ENCODE peak calls at places on chromosomes 7 and 10, in seven cellular contexts. P is Calu3, Z is MCF 10A, W is coronary artery, O is cardiac muscle cell, V is spleen, E is mammary epithelial cell. U is an unnamed sample.

GRCh38 chr7:88276605-88277153 is 30.0 kb downstream of the STEAP4 start:
- DNase-seq in P (no peak), Z (no peak), W (no peak), O (no peak), V (no peak), E (no peak), U (no peak)

GRCh38 chr7:27704407-27705199 is 35.4 kb upstream of the TAX1BP1 start:
- DNase-seq in P (no peak), Z (no peak), W (no peak), O (peak), V (no peak), E (no peak), U (no peak)

GRCh38 chr7:134832367-134832766 is 52.9 kb downstream of the CALD1 start:
- DNase-seq in P (no peak), Z (no peak), W (no peak), O (no peak), V (no peak), E (no peak), U (no peak)

GRCh38 chr7:90625562-90625961 is 29.4 kb downstream of the CDK14 start:
- DNase-seq in P (peak), Z (peak), W (no peak), O (peak), V (no peak), E (no peak), U (no peak)

GRCh38 chr7:37445800-37446199 is 2.9 kb downstream of the ELMO1 start:
- DNase-seq in P (no peak), Z (no peak), W (no peak), O (peak), V (no peak), E (no peak), U (no peak)

GRCh38 chr10:132142396-132143161 is 44.2 kb upstream of the DPYSL4 start:
- DNase-seq in P (peak), Z (peak), W (no peak), O (peak), V (peak), E (peak), U (peak)

GRCh38 chr10:12667006-12667405 is 317.7 kb downstream of the CAMK1D start:
- DNase-seq in P (no peak), Z (no peak), W (no peak), O (no peak), V (no peak), E (no peak), U (no peak)

GRCh38 chr10:104353325-104354048 is at the start of gene CFAP58:
- DNase-seq in P (peak), Z (peak), W (peak), O (peak), V (peak), E (peak), U (peak)

DNA sequence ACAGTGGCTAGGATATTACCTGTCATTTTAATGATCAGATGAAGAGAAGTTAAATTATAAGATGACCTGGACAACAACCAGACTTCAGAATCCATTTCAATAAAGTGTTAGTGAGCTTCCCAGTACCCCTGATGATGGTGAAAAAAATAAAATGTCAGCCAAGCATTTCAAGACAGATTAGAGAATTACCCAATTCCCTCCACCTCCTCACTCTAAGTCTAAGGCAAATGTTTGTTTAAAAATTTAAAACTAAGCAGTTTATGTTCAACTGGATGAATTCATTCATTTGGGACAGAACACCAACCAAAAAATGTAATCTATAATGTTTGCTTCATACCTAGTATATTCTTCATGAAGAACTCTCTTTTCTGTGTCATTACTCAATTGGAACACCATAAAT is 325.8 kb upstream of the BMPER start:
- DNase-seq in P (no peak), Z (no peak), W (no peak), O (no peak), V (no peak), E (no peak), U (no peak)
- TF ChIP-seq CTCF in P (no peak), Z (no peak), W (no peak), O (no peak), V (no peak), E (no peak), U (no peak)

GRCh38 chr7:130275826-130276291 is 9.2 kb downstream of the CPA2 start:
- DNase-seq in P (no peak), Z (peak), W (no peak), O (no peak), V (no peak), E (peak), U (no peak)

GRCh38 chr7:130274983-130275649 is 8.5 kb downstream of the CPA2 start:
- DNase-seq in P (no peak), Z (no peak), W (no peak), O (no peak), V (no peak), E (no peak), U (no peak)

GRCh38 chr7:130278892-130279690 is 12.4 kb downstream of the CPA2 start:
- DNase-seq in P (no peak), Z (peak), W (no peak), O (peak), V (no peak), E (peak), U (no peak)

GRCh38 chr7:130276796-130277762 is 10.4 kb downstream of the CPA2 start:
- DNase-seq in P (no peak), Z (peak), W (no peak), O (peak), V (no peak), E (peak), U (no peak)

DNA sequence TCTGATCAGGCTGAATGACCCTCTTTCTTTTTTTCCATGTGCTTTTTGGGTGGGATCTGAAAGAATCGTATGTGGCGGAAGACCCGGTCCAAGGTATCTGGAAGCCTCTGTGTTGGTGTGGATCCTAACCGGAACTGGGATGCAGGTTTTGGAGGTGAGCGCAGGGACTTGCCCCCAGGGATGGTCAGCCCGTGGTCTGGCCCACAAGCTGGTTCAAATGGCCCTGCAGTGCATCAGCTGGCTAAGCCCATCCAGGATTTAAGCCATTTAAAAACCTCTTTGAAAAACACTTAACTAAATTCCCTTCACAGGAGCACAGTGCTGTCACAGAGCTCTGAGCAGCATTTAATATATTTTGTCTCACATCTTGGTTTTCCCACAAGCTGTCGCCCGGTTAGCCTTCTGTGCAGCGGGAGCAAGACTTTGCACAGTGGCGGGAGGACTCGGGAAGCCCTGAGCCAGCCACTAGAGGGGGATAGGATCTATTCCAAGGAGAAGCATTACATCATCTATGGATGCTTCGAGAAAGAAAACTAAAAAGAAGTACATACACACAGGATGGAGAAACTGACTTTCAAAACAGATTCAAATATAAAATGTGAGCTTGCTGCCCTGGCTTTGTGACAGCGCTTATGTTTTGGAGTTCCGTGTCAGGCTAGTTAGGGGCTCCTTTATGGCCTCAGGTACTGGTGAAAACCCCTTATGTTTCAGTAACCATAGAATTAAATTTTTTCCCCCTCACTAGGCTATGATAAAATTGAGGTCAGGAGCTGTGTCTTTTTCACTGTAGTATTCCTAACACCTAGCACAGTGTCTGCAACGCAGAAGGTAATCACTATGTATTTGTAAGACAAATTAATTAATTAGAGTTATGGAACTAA is 11.3 kb downstream of the CPA2 start:
- DNase-seq in P (peak), Z (peak), W (no peak), O (peak), V (no peak), E (no peak), U (no peak)
- TF ChIP-seq CTCF in P (no peak), Z (no peak), W (peak), O (peak), V (peak), E (peak), U (no peak)

GRCh38 chr7:43954524-43955228 is 28.4 kb downstream of the UBE2D4 start:
- DNase-seq in P (peak), Z (peak), W (no peak), O (peak), V (no peak), E (peak), U (no peak)
- TF ChIP-seq CTCF in P (peak), Z (peak), W (no peak), O (peak), V (peak), E (peak), U (peak)

DNA sequence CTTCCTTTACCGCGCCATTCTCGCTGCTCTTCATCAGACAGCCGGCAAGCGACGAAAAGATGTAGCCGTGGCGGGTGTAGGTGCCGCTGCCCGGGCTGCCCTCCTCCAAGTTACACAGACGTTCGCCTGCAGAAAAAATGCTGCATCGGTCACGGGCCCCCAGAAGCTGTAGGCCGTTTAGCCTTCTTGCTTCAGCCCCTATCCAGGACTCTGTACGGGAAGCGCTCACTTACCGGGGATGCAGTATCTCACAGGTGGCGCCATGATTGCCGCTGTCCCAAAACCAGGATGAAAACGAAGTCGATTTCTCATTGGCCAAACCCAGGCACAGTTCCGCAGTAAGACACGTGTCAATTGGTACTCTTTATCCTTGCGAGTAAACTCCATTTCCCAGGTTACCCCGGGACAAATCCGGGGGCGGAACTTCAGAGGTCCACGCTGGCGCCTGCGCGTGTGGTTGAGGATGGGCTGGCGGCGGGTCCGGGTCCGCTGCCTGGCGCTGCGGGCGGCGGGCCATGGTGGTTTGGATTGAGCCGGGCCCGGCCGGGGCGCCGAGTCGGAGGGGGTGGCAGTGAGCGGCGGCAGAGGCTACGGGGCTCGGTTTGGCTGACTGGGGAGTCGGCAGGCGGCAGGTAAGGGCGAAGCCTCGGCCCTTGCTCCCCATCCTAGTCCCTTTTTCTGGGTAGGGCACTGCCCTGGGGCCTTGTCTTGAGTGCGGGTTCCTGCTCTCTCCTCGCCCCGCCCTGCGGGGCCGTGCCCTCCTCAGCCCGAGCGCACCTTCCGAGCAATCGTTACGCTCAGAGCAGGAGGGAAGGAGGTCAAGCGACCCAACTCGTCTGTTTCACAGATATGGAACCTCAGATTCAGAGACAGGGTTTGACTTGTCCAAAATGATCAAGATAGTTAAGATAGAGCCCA is at the start of the genes EXOSC1 and ZDHHC16:
- DNase-seq in P (peak), Z (peak), W (peak), O (peak), V (peak), E (peak), U (peak)
- TF ChIP-seq CTCF in P (no peak), Z (no peak), W (no peak), O (no peak), V (no peak), E (peak), U (no peak)

DNA sequence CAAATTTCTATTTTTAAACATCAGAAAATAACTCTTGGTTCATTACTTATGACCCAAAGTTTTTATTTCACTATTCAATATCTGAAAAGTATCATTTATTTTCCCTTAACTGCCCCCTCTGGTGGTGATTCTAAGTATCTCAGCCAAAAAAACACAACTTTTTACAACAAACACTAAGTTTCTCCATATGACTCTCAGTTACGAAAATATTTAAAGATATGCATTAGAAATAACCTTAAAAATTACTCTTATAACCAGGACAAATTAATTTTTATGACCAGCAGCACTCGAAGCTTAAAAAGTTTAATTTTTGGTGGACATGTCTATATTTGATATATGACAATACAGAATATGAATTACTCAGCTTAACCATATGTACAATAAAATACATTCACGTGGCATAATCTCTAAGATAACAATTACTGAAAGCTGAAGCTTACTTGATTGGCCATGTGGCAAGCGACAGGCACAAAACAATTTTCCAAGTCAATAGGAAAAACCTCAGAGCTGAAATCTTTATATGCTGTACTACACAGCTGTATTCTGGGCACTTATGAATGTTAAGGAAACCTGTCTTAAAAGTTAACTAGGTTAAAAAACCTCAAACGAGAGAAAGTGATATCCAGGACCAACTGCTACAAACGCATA is 2.3 kb downstream of the HNRNPA2B1 start:
- DNase-seq in P (no peak), Z (peak), W (no peak), O (no peak), V (no peak), E (no peak), U (no peak)
- TF ChIP-seq CTCF in P (peak), Z (peak), W (no peak), O (peak), V (peak), E (peak), U (peak)